ENCODE peak calls at places on chromosomes 1 and 21, in four cellular contexts. U is A549, M is kidney epithelial cell, N is heart left ventricle. H is an unnamed sample.

GRCh38 chr1:67226688-67227087 is 60.4 kb downstream of the IL23R start:
- DNase-seq in U (no peak), M (no peak), N (no peak), H (no peak)

GRCh38 chr1:216482620-216483019 is 59.4 kb upstream of the USH2A start:
- DNase-seq in U (no peak), M (no peak), N (no peak), H (no peak)

GRCh38 chr21:42632771-42633690 is 20.4 kb upstream of the PDE9A start:
- DNase-seq in U (no peak), M (no peak), N (peak; percentile 5), H (no peak)

GRCh38 chr1:16606106-16606505 is 7.3 kb downstream of the NBPF1 start:
- DNase-seq in U (no peak), M (no peak), N (no peak), H (no peak)

GRCh38 chr21:36381841-36382589 is 3.2 kb upstream of the CHAF1B start:
- DNase-seq in U (no peak), M (no peak), N (no peak), H (no peak)

GRCh38 chr1:12444329-12444841 is 173.6 kb downstream of the DHRS3 start:
- DNase-seq in U (no peak), M (no peak), N (no peak), H (no peak)

GRCh38 chr1:117162806-117163205 is 41.3 kb upstream of the TRIM45 start:
- DNase-seq in U (no peak), M (no peak), N (no peak), H (no peak)

GRCh38 chr1:174364996-174365760 is 82.6 kb upstream of the GPR52 start:
- DNase-seq in U (no peak), M (no peak), N (no peak), H (no peak)

GRCh38 chr1:56284933-56285332 is 294.4 kb downstream of the PLPP3 start:
- DNase-seq in U (peak; percentile 9), M (peak; percentile 65), N (no peak), H (no peak)

GRCh38 chr1:84170171-84170570 is 26.1 kb downstream of the PRKACB start:
- DNase-seq in U (no peak), M (no peak), N (no peak), H (no peak)

GRCh38 chr1:108643492-108644333 is 17.2 kb downstream of the HENMT1 start:
- DNase-seq in U (peak; percentile 38), M (peak; percentile 32), N (no peak), H (no peak)

GRCh38 chr1:233349137-233349536 is 21.6 kb downstream of the MAP3K21 start:
- DNase-seq in U (no peak), M (no peak), N (no peak), H (no peak)

GRCh38 chr1:30798954-30799491 is 41.4 kb upstream of the LAPTM5 start:
- DNase-seq in U (no peak), M (no peak), N (no peak), H (no peak)

GRCh38 chr1:5286244-5286643 is 631.8 kb downstream of the AJAP1 start:
- DNase-seq in U (no peak), M (no peak), N (no peak), H (no peak)
- TF ChIP-seq CTCF in U (no peak), M (no peak), N (no peak), H (peak; percentile 49)

DNA sequence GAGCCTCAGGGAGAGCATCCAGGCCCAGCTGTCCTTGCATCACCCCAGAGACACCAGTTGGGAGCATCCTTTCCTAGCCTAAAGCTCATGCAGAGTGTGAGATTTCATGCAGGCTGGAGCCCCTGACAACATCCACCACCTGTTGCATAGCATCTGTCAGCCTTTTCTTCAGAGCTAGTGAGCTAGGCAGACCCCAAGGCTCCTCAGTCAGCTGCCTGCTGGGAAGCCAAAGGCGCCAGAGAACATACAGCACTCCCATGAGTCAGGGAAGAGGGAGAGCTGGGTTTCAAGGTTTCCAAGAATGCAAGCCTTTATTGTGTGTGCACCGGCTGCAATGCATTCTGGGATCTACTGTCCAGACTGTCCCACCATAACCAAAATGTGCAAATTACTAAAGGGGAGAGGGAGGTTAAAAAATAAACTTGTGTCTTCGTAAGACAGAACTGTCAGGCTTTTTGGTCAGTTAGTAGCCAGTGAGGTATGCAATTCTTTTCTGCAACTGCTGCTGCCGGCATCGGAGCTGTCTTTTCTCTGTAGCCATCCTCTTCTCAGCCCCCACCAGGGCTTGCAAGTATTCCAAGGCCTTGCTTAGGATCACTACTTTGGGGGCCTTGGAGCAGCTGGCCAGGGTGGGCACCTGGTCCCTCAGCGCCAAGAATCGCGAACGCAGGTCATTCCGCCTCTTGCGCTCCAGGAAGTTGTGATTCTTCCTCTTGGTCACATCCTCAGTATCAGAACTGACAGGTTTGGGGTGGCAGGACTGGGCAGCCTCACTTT is 4.6 kb downstream of the MYCL start:
- DNase-seq in U (no peak), M (no peak), N (no peak), H (no peak)
- TF ChIP-seq CTCF in U (no peak), M (no peak), N (no peak), H (no peak)

GRCh38 chr21:44024257-44024656 is 12.1 kb downstream of the TRAPPC10 start:
- DNase-seq in U (no peak), M (no peak), N (no peak), H (no peak)
- TF ChIP-seq CTCF in U (no peak), M (no peak), N (no peak), H (no peak)

GRCh38 chr1:240692339-240692705 is 80.4 kb upstream of the GREM2 start:
- DNase-seq in U (no peak), M (no peak), N (no peak), H (no peak)
- TF ChIP-seq CTCF in U (no peak), M (no peak), N (no peak), H (peak; percentile 54)

GRCh38 chr1:222823673-222824072 is 8.8 kb downstream of the DISP1 start:
- DNase-seq in U (no peak), M (no peak), N (no peak), H (no peak)

GRCh38 chr1:222829868-222830267 is 15.0 kb downstream of the DISP1 start:
- DNase-seq in U (no peak), M (no peak), N (no peak), H (no peak)

GRCh38 chr1:222824641-222825040 is 9.8 kb downstream of the DISP1 start:
- DNase-seq in U (no peak), M (no peak), N (no peak), H (no peak)

GRCh38 chr1:222833484-222833883 is 18.6 kb downstream of the DISP1 start:
- DNase-seq in U (no peak), M (no peak), N (no peak), H (no peak)

DNA sequence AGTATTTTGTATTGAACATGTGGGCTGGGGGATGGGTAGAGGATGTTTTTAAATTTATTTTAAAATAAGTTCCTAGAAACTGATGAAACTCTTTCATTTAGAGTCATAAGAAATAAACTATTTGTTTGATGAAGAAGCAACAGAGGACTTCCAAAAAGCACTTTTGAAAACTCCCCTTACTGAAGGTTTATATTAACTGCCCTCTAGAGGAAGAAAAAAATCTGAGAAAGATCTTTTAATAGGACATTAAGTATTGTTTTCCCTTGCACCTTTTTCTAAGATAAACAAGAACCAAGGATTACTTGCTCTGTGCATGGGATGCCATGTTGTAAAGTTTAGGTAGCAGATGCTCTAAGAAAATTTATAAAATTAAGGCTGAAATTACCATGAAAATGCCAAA is 14.1 kb downstream of the DISP1 start:
- DNase-seq in U (no peak), M (no peak), N (no peak), H (no peak)
- TF ChIP-seq CTCF in U (peak; percentile 35), M (peak; percentile 20), N (no peak), H (peak; percentile 43)

DNA sequence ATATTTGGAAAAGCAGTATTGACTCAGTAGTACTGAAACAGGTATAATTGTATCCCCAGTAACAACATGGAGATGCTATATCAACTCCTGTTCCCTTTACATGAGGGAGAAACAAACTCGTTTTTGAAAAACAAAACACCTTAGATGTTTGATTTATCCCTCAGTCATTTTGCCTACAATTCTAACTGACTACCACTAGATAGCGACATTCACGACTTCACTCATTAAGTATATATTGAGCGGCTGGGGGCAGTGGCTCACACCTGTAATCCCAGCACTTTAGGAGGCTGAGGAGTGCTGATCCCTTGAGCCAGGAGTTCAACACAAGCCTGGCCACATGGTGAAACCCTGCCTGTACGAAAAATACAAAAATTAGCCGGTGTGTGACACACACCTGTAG is 83.3 kb downstream of the CYYR1 start:
- DNase-seq in U (no peak), M (no peak), N (no peak), H (no peak)
- TF ChIP-seq CTCF in U (no peak), M (no peak), N (no peak), H (peak; percentile 19)

DNA sequence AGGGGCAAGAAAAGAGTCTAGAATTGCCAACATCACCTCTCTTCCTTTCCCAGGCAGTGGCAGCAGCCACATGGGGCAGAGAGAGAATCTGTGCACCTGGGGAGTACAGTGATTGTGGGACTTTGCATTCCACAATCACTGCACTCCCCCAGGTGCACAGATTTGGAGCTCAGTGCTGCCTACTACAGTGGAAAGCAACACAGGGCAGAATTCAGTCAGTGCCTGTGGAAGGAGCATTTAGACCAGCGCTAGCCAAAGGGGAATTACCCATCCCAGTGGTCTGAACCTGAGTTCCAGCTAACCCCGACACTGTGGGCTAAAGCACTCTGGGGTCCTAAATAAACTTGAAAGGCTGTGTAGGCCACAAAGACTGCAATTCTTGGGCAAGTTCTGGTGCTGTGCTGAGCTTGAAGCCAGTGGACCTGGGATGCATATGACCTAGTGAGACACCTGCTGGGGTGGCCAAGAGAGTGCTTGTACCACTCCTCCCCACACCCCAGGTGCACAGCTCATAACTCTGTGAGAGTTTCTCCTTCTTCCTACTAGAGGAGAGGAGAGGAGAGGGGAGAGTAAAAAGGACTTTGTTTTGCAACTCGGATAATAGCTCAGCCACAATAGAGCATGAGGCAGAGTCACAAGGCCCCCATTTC is 50.3 kb downstream of the NUP210L start:
- DNase-seq in U (no peak), M (no peak), N (no peak), H (no peak)
- TF ChIP-seq CTCF in U (no peak), M (no peak), N (no peak), H (no peak)

H was measured in Panc1.